ENCODE peak calls at places on chromosomes 3 and 15, in eight cellular contexts. X is GM12865; V is NCI-H1417; G is cardiac muscle cell; H is choroid plexus epithelial cell; F is naive thymus-derived CD4-positive, alpha-beta T cell; Z is GM03348; N is stimulated activated CD8-positive, alpha-beta memory T cell treated with anti-CD3 and anti-CD28 coated beads, Interleukin-4, amount 100 ng/mL, for 24 hours. B is an unnamed sample.

GRCh38 chr3:54146383-54147239 is 24.3 kb downstream of the CACNA2D3 start:
- DNase-seq in X (peak), V (peak), G (peak), H (no peak), F (no peak), Z (peak), N (no peak), B (peak)

GRCh38 chr15:91067026-91067425 is 33.0 kb upstream of the SV2B start:
- DNase-seq in X (no peak), V (no peak), G (no peak), H (peak), F (no peak), Z (no peak), N (no peak), B (peak)

GRCh38 chr15:68380456-68380855 is 51.5 kb downstream of the ITGA11 start:
- DNase-seq in X (no peak), V (no peak), G (no peak), H (no peak), F (no peak), Z (no peak), N (no peak), B (no peak)

GRCh38 chr3:188052229-188052965 is 101.6 kb upstream of the LPP start:
- DNase-seq in X (no peak), V (no peak), G (peak), H (peak), F (no peak), Z (no peak), N (no peak), B (peak)

GRCh38 chr3:143298886-143299535 is 179.4 kb downstream of the CHST2 start:
- DNase-seq in X (no peak), V (no peak), G (no peak), H (no peak), F (no peak), Z (no peak), N (no peak), B (no peak)

GRCh38 chr15:51263726-51264125 is 74.7 kb downstream of the CYP19A1 start:
- DNase-seq in X (no peak), V (no peak), G (no peak), H (no peak), F (no peak), Z (no peak), N (no peak), B (no peak)

GRCh38 chr15:78316211-78317077 is 17.0 kb upstream of the SKIC8 start:
- DNase-seq in X (peak), V (peak), G (no peak), H (no peak), F (no peak), Z (no peak), N (no peak), B (no peak)

GRCh38 chr3:69417541-69418078 is 31.7 kb upstream of the FRMD4B start:
- DNase-seq in X (no peak), V (no peak), G (no peak), H (no peak), F (no peak), Z (no peak), N (no peak), B (no peak)

GRCh38 chr3:48564022-48564421 is 441 bp upstream of the UCN2 start:
- DNase-seq in X (peak), V (peak), G (no peak), H (peak), F (no peak), Z (peak), N (peak), B (peak)

GRCh38 chr3:128343287-128344045 is 123.2 kb downstream of the DNAJB8 start:
- DNase-seq in X (no peak), V (peak), G (peak), H (peak), F (no peak), Z (peak), N (no peak), B (peak)

GRCh38 chr3:193729601-193730000 is 136.6 kb downstream of the OPA1 start:
- DNase-seq in X (no peak), V (no peak), G (no peak), H (no peak), F (no peak), Z (no peak), N (no peak), B (no peak)

GRCh38 chr3:115239717-115240116 is 92.6 kb upstream of the ZBTB20 start:
- DNase-seq in X (no peak), V (peak), G (no peak), H (peak), F (no peak), Z (peak), N (no peak), B (peak)

GRCh38 chr3:131540821-131541220 is 38.0 kb upstream of the MRPL3 start:
- DNase-seq in X (no peak), V (no peak), G (no peak), H (no peak), F (no peak), Z (no peak), N (no peak), B (no peak)

GRCh38 chr3:65577875-65578274 is 460.8 kb downstream of the MAGI1 start:
- DNase-seq in X (no peak), V (no peak), G (no peak), H (no peak), F (no peak), Z (peak), N (no peak), B (no peak)

GRCh38 chr15:59814409-59814808 is 125.3 kb upstream of the BNIP2 start:
- DNase-seq in X (no peak), V (no peak), G (no peak), H (no peak), F (peak), Z (no peak), N (no peak), B (no peak)

GRCh38 chr15:70589221-70589620 is 174.1 kb downstream of the UACA start:
- DNase-seq in X (no peak), V (no peak), G (no peak), H (peak), F (no peak), Z (peak), N (no peak), B (no peak)

GRCh38 chr15:41417812-41418211 is 917 bp downstream of the RTF1 start:
- DNase-seq in X (no peak), V (peak), G (peak), H (peak), F (no peak), Z (peak), N (no peak), B (peak)

GRCh38 chr3:25367025-25367424 is 61.0 kb upstream of the RARB start:
- DNase-seq in X (no peak), V (no peak), G (no peak), H (no peak), F (no peak), Z (no peak), N (no peak), B (no peak)

GRCh38 chr15:87619161-87619960 is 637.2 kb downstream of the NTRK3 start:
- DNase-seq in X (no peak), V (no peak), G (no peak), H (peak), F (no peak), Z (peak), N (no peak), B (peak)

GRCh38 chr15:43204016-43204901 is 16.6 kb downstream of the EPB42 start:
- DNase-seq in X (peak), V (peak), G (peak), H (peak), F (peak), Z (peak), N (peak), B (peak)

GRCh38 chr3:147656023-147656422 is 246.9 kb downstream of the ZIC1 start:
- DNase-seq in X (no peak), V (no peak), G (no peak), H (peak), F (no peak), Z (peak), N (no peak), B (no peak)

GRCh38 chr15:53586815-53587214 is 172.6 kb downstream of the WDR72 start:
- DNase-seq in X (peak), V (peak), G (peak), H (peak), F (no peak), Z (no peak), N (no peak), B (no peak)

GRCh38 chr3:108103040-108103751 is 12.4 kb upstream of the CD47 start:
- DNase-seq in X (no peak), V (no peak), G (no peak), H (no peak), F (no peak), Z (no peak), N (no peak), B (no peak)

GRCh38 chr3:43503067-43503728 is 118.6 kb downstream of the ANO10 start:
- DNase-seq in X (peak), V (peak), G (peak), H (peak), F (peak), Z (peak), N (no peak), B (peak)

GRCh38 chr3:48057521-48057920 is 41.3 kb upstream of the MAP4 start:
- DNase-seq in X (no peak), V (no peak), G (no peak), H (peak), F (no peak), Z (peak), N (no peak), B (no peak)

GRCh38 chr15:88185584-88185983 is 71.0 kb downstream of the NTRK3 start:
- DNase-seq in X (no peak), V (no peak), G (no peak), H (no peak), F (no peak), Z (no peak), N (no peak), B (no peak)

GRCh38 chr3:45976191-45977091 is 19.2 kb downstream of the FYCO1 start:
- DNase-seq in X (no peak), V (no peak), G (no peak), H (no peak), F (peak), Z (no peak), N (no peak), B (no peak)

GRCh38 chr3:129686941-129687340 is 80.5 kb upstream of the PLXND1 start:
- DNase-seq in X (no peak), V (peak), G (no peak), H (no peak), F (no peak), Z (no peak), N (no peak), B (no peak)

GRCh38 chr15:65939901-65940617 is 70.8 kb downstream of the RAB11A start:
- DNase-seq in X (no peak), V (peak), G (no peak), H (peak), F (no peak), Z (peak), N (no peak), B (peak)

GRCh38 chr3:73621388-73621787 is 3.4 kb downstream of the PDZRN3 start:
- DNase-seq in X (no peak), V (peak), G (no peak), H (peak), F (no peak), Z (peak), N (no peak), B (no peak)

GRCh38 chr3:24523195-24523594 is 28.5 kb upstream of the THRB start:
- DNase-seq in X (no peak), V (no peak), G (no peak), H (no peak), F (no peak), Z (no peak), N (no peak), B (no peak)

GRCh38 chr3:16842710-16843270 is 42.0 kb upstream of the PLCL2 start:
- DNase-seq in X (no peak), V (peak), G (no peak), H (no peak), F (no peak), Z (no peak), N (no peak), B (no peak)

GRCh38 chr15:70036585-70037343 is 61.0 kb downstream of the TLE3 start:
- DNase-seq in X (peak), V (peak), G (no peak), H (no peak), F (no peak), Z (no peak), N (no peak), B (no peak)

GRCh38 chr3:61685755-61686154 is 124.4 kb downstream of the PTPRG start:
- DNase-seq in X (no peak), V (peak), G (no peak), H (no peak), F (no peak), Z (no peak), N (no peak), B (no peak)

GRCh38 chr3:127479449-127479848 is 111.1 kb downstream of the TPRA1 start:
- DNase-seq in X (no peak), V (peak), G (no peak), H (no peak), F (no peak), Z (no peak), N (no peak), B (no peak)

GRCh38 chr15:40372966-40373365 is 9.6 kb upstream of the KNSTRN start:
- DNase-seq in X (no peak), V (no peak), G (no peak), H (peak), F (no peak), Z (no peak), N (no peak), B (no peak)